ENCODE peak calls at places on chromosomes 3 and 15, in four cellular contexts. E is activated CD4-positive, alpha-beta T cell treated with anti-CD3 and anti-CD28 coated beads for 48 hours; T is activated CD4-positive, CD25-positive, alpha-beta regulatory T cell treated with anti-CD3 and anti-CD28 coated beads, Interleukin-2, amount 50 U/mL, for 72 hours; N is NCI-H510A treated with DMSO at 0.1 percent for 48 hours. Y is an unnamed sample.

GRCh38 chr15:47427463-47427862 is 289.8 kb upstream of the SEMA6D start:
- DNase-seq in E (no peak), T (no peak), N (no peak), Y (no peak)

GRCh38 chr3:110608566-110608965 is 463.1 kb upstream of the NECTIN3 start:
- DNase-seq in E (no peak), T (no peak), N (no peak), Y (no peak)

GRCh38 chr3:178367817-178368617 is 168.2 kb upstream of the KCNMB2 start:
- DNase-seq in E (no peak), T (no peak), N (no peak), Y (no peak)

GRCh38 chr15:69782155-69782658 is 315.5 kb downstream of the TLE3 start:
- DNase-seq in E (no peak), T (no peak), N (no peak), Y (no peak)

GRCh38 chr15:44779761-44780160 is 43.4 kb downstream of the TRIM69 start:
- DNase-seq in E (no peak), T (no peak), N (no peak), Y (no peak)

GRCh38 chr15:50145451-50145872 is 26.4 kb upstream of the ATP8B4 start:
- DNase-seq in E (no peak), T (no peak), N (peak; percentile 58), Y (peak; percentile 70)

GRCh38 chr3:165716592-165716991 is 120.6 kb downstream of the BCHE start:
- DNase-seq in E (no peak), T (no peak), N (no peak), Y (no peak)

GRCh38 chr3:122560680-122561079 is 3.4 kb downstream of the PARP9 start:
- DNase-seq in E (peak; percentile 65), T (no peak), N (peak; percentile 45), Y (peak; percentile 52)

GRCh38 chr3:108645364-108645763 is 55.8 kb downstream of the DZIP3 start:
- DNase-seq in E (no peak), T (no peak), N (no peak), Y (no peak)

GRCh38 chr3:136464502-136464901 is 214.4 kb downstream of the PCCB start:
- DNase-seq in E (no peak), T (no peak), N (no peak), Y (no peak)

GRCh38 chr3:78988324-78988723 is 779.5 kb downstream of the ROBO1 start:
- DNase-seq in E (no peak), T (no peak), N (peak; percentile 15), Y (peak; percentile 1)

GRCh38 chr3:42101048-42101447 is 9.9 kb downstream of the TRAK1 start:
- DNase-seq in E (no peak), T (no peak), N (no peak), Y (no peak)

GRCh38 chr3:188241072-188241471 is 87.1 kb downstream of the LPP start:
- DNase-seq in E (no peak), T (no peak), N (peak; percentile 68), Y (peak; percentile 40)

GRCh38 chr15:46416544-46416943 is 781.7 kb downstream of the SQOR start:
- DNase-seq in E (no peak), T (no peak), N (no peak), Y (no peak)

GRCh38 chr15:45855907-45856579 is 221.2 kb downstream of the SQOR start:
- DNase-seq in E (no peak), T (no peak), N (no peak), Y (no peak)

GRCh38 chr15:58221591-58222241 is 83.5 kb downstream of the AQP9 start:
- DNase-seq in E (no peak), T (no peak), N (no peak), Y (peak; percentile 31)

GRCh38 chr3:99630815-99631214 is 7.6 kb upstream of the COL8A1 start:
- DNase-seq in E (no peak), T (no peak), N (no peak), Y (no peak)

GRCh38 chr3:106032479-106032878 is 163.7 kb upstream of the CBLB start:
- DNase-seq in E (no peak), T (no peak), N (no peak), Y (no peak)

GRCh38 chr15:31031471-31032064 is 40.1 kb upstream of the MTMR10 start:
- DNase-seq in E (no peak), T (no peak), N (no peak), Y (no peak)

GRCh38 chr3:65950340-65951326 is 88.1 kb downstream of the MAGI1 start:
- DNase-seq in E (no peak), T (no peak), N (no peak), Y (no peak)

GRCh38 chr3:142852009-142852408 is 36.9 kb downstream of the PCOLCE2 start:
- DNase-seq in E (no peak), T (no peak), N (no peak), Y (no peak)